ENCODE peak calls at places on chromosomes 13 and 19, in six cellular contexts. T, X, Y, P, M and W are unnamed samples.

GRCh38 chr13:75347457-75347856 is 134.5 kb downstream of the TBC1D4 start:
- DNase-seq in M (no peak), T (no peak), X (no peak), Y (no peak), P (no peak), W (no peak)

GRCh38 chr13:86757236-86757978 is 913.8 kb upstream of the SLITRK5 start:
- DNase-seq in Y (peak), P (no peak), M (peak), T (peak), X (peak), W (no peak)

GRCh38 chr19:19452241-19453128 is 47.0 kb downstream of the GATAD2A start:
- DNase-seq in Y (no peak), P (no peak), M (no peak), T (no peak), X (no peak), W (no peak)

GRCh38 chr13:90713436-90714133 is 633.9 kb upstream of the MIR17HG start:
- DNase-seq in P (no peak), M (no peak), Y (no peak), T (no peak), X (no peak), W (no peak)

GRCh38 chr13:93248627-93249047 is 22.0 kb downstream of the GPC6 start:
- DNase-seq in X (no peak), T (peak), M (no peak), Y (peak), P (peak), W (peak)

GRCh38 chr19:38693380-38694223 is 46.2 kb downstream of the ACTN4 start:
- DNase-seq in P (peak), Y (peak), X (no peak), T (peak), M (peak), W (peak)

GRCh38 chr19:30082611-30083010 is 140.6 kb downstream of the URI1 start:
- DNase-seq in X (no peak), M (no peak), Y (no peak), P (no peak), T (no peak), W (peak)

GRCh38 chr13:37534181-37534580 is 64.4 kb downstream of the POSTN start:
- DNase-seq in Y (peak), M (peak), X (no peak), T (no peak), P (peak), W (peak)

GRCh38 chr19:3292958-3293529 is 68.6 kb downstream of the CELF5 start:
- DNase-seq in X (no peak), P (no peak), T (no peak), M (no peak), Y (no peak), W (peak)

GRCh38 chr19:3024509-3024869 is 4.6 kb downstream of the TLE2 start:
- DNase-seq in X (no peak), M (no peak), P (no peak), Y (no peak), T (no peak), W (peak)

GRCh38 chr13:85666356-85666755 is 132.9 kb downstream of the SLITRK6 start:
- DNase-seq in M (no peak), Y (no peak), P (no peak), T (peak), X (peak), W (no peak)

GRCh38 chr19:49116544-49116943 is 2.4 kb downstream of the LIN7B start:
- DNase-seq in M (no peak), T (no peak), X (no peak), Y (no peak), P (no peak), W (peak)

GRCh38 chr13:41056996-41057711 is 4.2 kb upstream of the WBP4 start:
- DNase-seq in X (no peak), M (no peak), T (no peak), P (no peak), Y (no peak), W (no peak)

GRCh38 chr19:16754207-16754806 is 34.7 kb downstream of the NWD1 start:
- DNase-seq in T (no peak), M (no peak), X (no peak), Y (no peak), P (no peak), W (no peak)

GRCh38 chr13:28494861-28495585 is at the start of gene FLT1:
- DNase-seq in T (peak), P (peak), Y (peak), X (peak), M (peak), W (peak)

GRCh38 chr19:30682576-30683536 is 310.7 kb downstream of the ZNF536 start:
- DNase-seq in M (peak), P (peak), T (peak), X (no peak), Y (peak), W (peak)

GRCh38 chr19:30011051-30011578 is 69.1 kb downstream of the URI1 start:
- DNase-seq in Y (no peak), T (peak), X (no peak), M (no peak), P (no peak), W (no peak)

GRCh38 chr13:42745655-42746054 is 35.7 kb upstream of the FAM216B start:
- DNase-seq in T (no peak), P (peak), X (no peak), M (no peak), Y (peak), W (peak)

GRCh38 chr19:7722231-7722651 is 9.7 kb downstream of the CLEC4G start:
- DNase-seq in Y (no peak), X (no peak), T (no peak), P (no peak), M (no peak), W (no peak)

GRCh38 chr13:112952759-112953541 is 16.1 kb upstream of the MCF2L start:
- DNase-seq in Y (no peak), P (no peak), M (no peak), T (no peak), X (no peak), W (no peak)

GRCh38 chr13:73677041-73677589 is 457.1 kb downstream of the KLF12 start:
- DNase-seq in P (peak), T (no peak), X (no peak), Y (peak), M (peak), W (no peak)

GRCh38 chr19:41161903-41162302 is 31.1 kb upstream of the CYP2S1 start:
- DNase-seq in M (no peak), T (peak), P (no peak), Y (no peak), X (no peak), W (no peak)

GRCh38 chr13:110116072-110116487 is 190.9 kb downstream of the COL4A1 start:
- DNase-seq in P (peak), M (no peak), T (peak), Y (no peak), X (no peak), W (peak)

DNA sequence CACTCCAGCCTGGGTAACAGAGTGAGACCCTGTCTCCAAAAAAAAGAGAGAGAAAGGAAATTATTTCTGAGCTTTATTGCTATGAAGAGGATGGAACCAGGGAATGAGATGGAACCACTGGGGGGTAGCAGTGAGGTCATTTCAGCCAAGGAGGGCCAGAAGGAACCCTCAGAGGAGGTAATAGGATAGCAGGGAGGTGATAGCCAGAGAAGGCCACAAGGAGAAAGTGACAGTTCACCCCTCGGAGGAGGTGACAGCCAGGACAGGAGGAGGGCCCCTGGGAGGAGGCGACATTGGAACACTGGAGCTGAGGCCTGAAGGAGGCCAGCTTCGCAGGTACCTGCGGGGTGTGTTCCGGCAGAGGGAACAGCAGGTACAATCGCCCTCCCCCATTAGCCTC is 695 bp upstream of the PGPEP1 start:
- DNase-seq in Y (no peak), T (peak), P (peak), X (no peak), M (no peak), W (peak)
- TF ChIP-seq CTCF in Y (peak), T (peak), P (peak), X (peak), M (no peak), W (peak)

GRCh38 chr13:22789916-22790315 is 390.9 kb upstream of the SGCG start:
- DNase-seq in X (no peak), P (no peak), T (no peak), Y (no peak), M (no peak), W (no peak)
- H2AFZ ChIP-seq in X (no peak), P (no peak), T (no peak), Y (no peak), M (no peak), W (no peak)

DNA sequence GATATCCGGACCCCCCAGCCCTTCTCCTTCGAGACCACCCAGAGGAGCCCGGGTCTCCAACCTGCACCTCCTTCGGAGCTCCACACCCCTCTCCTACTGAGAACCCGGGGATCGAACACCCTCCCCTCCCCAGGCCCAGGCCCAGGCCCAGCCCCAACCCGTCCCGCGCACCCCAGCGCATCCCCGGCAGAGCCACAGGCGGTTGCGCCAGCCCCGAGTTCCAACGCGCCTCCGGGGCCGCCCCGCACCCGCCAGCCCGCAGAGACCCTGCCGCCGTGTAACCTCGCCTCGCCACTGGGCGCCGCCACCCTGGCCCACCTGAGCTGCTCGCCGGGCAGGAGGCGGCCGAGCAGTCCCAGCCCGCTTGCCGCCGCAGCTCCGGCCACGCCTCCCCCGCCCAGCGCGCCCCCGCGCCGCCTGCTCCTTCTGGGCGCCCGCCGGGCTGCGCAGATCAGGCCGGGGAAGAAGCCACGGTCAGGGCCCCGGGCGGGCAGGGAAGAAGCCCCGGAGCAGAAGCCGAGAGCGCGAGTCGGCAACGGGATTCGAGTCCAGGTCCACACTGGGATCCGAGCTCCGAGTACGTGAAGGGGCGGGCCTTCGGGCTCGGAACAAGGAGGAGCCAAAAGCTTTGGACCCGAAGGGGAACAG is at the start of gene MBOAT7:
- DNase-seq in Y (no peak), X (no peak), P (no peak), T (no peak), M (no peak), W (no peak)
- TF ChIP-seq CTCF in Y (no peak), X (peak), P (peak), T (peak), M (no peak), W (no peak)

GRCh38 chr19:4732680-4733114 is 9.1 kb upstream of the DPP9 start:
- DNase-seq in Y (peak), T (peak), M (peak), X (no peak), P (peak), W (peak)
- H2AFZ ChIP-seq in Y (no peak), T (peak), M (peak), X (peak), P (peak), W (peak)

DNA sequence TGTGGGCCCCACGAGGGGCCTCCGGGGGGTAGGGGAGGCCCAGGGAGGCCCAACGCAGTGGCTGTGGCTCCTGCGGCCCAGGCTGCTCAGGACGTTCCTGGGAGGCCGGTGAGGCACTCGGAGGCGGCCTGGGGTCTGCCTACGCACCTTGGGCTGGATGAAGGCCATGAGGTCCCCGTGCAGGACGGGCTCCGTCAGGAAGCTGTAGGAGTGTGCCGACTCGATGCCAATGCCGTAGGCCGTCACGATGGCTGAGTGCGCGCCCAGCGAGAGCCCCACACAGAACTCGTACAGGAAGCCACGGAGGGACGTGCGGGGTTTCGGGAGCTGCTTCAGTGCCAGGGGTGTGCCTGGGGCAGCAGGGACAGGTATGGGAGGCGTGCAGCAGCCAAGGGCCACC is 5.9 kb downstream of the SBK2 start:
- DNase-seq in T (no peak), P (no peak), X (no peak), M (no peak), Y (no peak), W (peak)
- TF ChIP-seq CTCF in T (no peak), P (no peak), X (no peak), M (no peak), Y (no peak), W (no peak)

GRCh38 chr19:55586976-55587668 is 6.5 kb upstream of the ZNF579 start:
- DNase-seq in P (peak), T (peak), Y (peak), X (peak), M (peak), W (peak)
- H2AFZ ChIP-seq in P (peak), T (no peak), Y (peak), X (peak), M (peak), W (peak)

DNA sequence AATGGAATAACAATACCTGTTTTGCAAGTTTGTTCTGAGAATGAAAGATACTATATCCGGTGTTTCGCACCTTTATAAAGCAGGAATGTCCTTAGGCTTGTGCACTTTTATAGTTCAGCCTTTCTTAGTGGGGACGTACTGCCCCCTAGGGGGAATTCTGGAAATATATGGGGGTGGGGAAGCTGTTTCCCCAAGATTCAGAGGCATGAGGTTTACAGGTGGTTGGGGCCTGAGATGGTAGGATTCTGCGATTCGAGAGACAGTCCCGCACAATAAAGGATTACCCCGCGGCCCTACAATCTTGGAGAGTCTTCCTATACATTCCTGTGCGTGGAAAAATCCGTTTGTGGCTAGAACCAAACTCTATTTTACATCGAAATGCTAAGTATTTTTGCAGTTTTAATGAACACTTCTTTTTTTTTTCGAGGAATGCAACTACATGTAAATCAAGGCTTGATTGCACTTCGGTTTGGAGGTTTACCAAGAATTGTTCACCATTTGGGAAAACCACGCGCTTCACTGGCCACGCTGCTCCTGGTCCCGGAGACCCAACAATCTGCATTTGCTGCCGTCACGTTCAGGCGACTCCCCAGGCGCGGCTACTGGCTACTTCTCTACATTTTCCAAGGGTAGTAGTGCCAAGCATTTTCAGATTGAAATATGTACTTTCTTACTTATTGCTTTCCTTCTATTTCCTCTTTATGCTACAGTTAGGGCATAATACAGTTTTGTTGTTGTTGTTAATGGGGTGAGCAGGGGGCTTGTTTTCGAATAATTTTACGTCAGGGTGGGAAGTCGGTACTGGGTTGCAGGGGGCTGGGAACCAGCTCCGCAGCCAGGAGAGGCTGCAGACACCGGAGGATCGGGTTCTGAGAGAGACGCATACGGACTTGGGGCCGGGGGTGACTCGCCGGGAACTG is 830 bp downstream of the NEK5 start:
- DNase-seq in X (peak), Y (peak), M (peak), T (peak), P (peak), W (peak)
- TF ChIP-seq CTCF in X (peak), Y (peak), M (peak), T (peak), P (peak), W (peak)